ENCODE peak calls at places on chromosome 19, in four cellular contexts. C, Z, L and X are unnamed samples.

GRCh38 chr19:10289167-10289835 is 451 bp upstream of the ICAM5 start:
- DNase-seq in C (no peak), L (no peak), Z (no peak), X (peak; percentile 97)

GRCh38 chr19:37966211-37967072 is 59.4 kb downstream of the SIPA1L3 start:
- DNase-seq in Z (no peak), C (no peak), L (no peak), X (no peak)

GRCh38 chr19:2888739-2889224 is 11.9 kb upstream of the ZNF57 start:
- DNase-seq in C (no peak), L (no peak), Z (no peak), X (no peak)

GRCh38 chr19:45179063-45179847 is 671 bp downstream of the BLOC1S3 start:
- DNase-seq in C (no peak), L (no peak), Z (no peak), X (peak; percentile 67)

GRCh38 chr19:57947419-57948134 is at the start of gene ZNF256:
- DNase-seq in C (peak; percentile 73), Z (peak; percentile 96), L (peak; percentile 92), X (peak; percentile 93)

GRCh38 chr19:5889288-5889971 is 14.2 kb downstream of the NDUFA11 start:
- DNase-seq in L (no peak), Z (no peak), C (no peak), X (peak; percentile 38)

GRCh38 chr19:39342647-39343305 is 555 bp downstream of the SAMD4B start:
- DNase-seq in L (no peak), Z (no peak), C (no peak), X (no peak)

GRCh38 chr19:23772668-23773063 is 14.0 kb upstream of the ZNF681 start:
- DNase-seq in L (no peak), C (no peak), Z (no peak), X (no peak)

GRCh38 chr19:7297742-7298141 is 3.5 kb upstream of the INSR start:
- DNase-seq in C (no peak), L (no peak), Z (no peak), X (no peak)

GRCh38 chr19:2039959-2040646 is 10.9 kb downstream of the MKNK2 start:
- DNase-seq in C (no peak), L (no peak), Z (no peak), X (peak; percentile 59)

GRCh38 chr19:1183543-1184172 is 9.6 kb upstream of the SBNO2 start:
- DNase-seq in L (no peak), Z (no peak), C (no peak), X (no peak)

DNA sequence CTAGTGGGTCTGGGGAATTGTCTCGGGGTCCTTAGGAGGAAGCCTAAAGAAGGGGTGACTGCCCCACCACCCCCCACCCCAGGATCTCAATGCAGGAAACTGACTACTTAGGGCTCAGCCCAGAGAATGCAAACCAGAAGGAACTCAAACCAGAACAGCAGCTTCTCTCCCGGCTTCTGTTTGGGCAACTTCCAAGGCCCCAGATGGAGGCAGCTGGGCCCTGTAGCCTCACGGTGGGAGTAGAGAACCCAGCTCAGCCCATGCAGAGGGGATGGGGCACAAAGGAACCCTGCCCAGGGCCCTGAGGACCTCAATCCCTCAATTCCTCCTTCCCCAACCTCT is 2.3 kb downstream of the ADGRE5 start:
- DNase-seq in C (no peak), Z (peak; percentile 65), L (no peak), X (no peak)
- H3K4me1 ChIP-seq in C (peaks cover 38% of the 10 kb centered on the region), Z (peaks cover 69% of the 10 kb centered on the region), L (peaks cover 16% of the 10 kb centered on the region), X (peaks cover 12% of the 10 kb centered on the region)

GRCh38 chr19:16976471-16976870 is 50.1 kb downstream of the CPAMD8 start:
- DNase-seq in C (no peak), L (no peak), Z (no peak), X (no peak)

GRCh38 chr19:16978839-16979802 is 47.5 kb downstream of the CPAMD8 start:
- DNase-seq in C (no peak), Z (no peak), L (no peak), X (no peak)

GRCh38 chr19:16977306-16977705 is 49.3 kb downstream of the CPAMD8 start:
- DNase-seq in L (no peak), Z (no peak), C (no peak), X (no peak)

GRCh38 chr19:16978156-16978555 is 48.5 kb downstream of the CPAMD8 start:
- DNase-seq in L (no peak), C (no peak), Z (no peak), X (no peak)
- H3K4me3 ChIP-seq in L (no peak overlapping the region), C (no peak overlapping the region), Z (no peak overlapping the region), X (no peak overlapping the region)

GRCh38 chr19:18279266-18279515 is 2.2 kb downstream of the JUND start:
- DNase-seq in C (no peak), L (no peak), Z (no peak), X (no peak)
- H3K4me1 ChIP-seq in C (peaks cover 45% of the 10 kb centered on the region), L (peaks cover 13% of the 10 kb centered on the region), Z (peaks cover 75% of the 10 kb centered on the region), X (peaks cover 28% of the 10 kb centered on the region)

DNA sequence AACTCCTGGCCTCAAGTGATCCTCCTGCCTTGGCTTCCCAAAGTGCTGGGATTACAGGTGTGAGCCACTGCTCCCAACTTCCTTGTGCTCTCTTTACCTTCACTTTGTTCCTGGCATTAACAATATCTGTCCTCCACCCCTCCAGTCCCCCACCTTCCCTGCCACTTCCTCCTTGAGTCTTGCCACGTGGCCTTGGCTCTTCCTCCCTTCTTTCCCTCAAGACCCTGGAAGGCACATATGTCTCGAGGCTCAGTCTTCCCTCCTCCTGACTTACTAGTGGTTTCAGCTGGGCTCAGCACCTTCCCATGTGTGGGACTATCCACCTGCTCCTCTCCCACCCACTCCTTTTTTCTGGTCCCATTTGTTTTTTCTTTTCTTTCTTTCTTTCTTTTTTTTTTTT is 70.6 kb downstream of the IER2 start:
- DNase-seq in L (no peak), C (no peak), Z (no peak), X (no peak)
- H3K4me3 ChIP-seq in L (no peak overlapping the region), C (no peak overlapping the region), Z (no peak overlapping the region), X (no peak overlapping the region)

DNA sequence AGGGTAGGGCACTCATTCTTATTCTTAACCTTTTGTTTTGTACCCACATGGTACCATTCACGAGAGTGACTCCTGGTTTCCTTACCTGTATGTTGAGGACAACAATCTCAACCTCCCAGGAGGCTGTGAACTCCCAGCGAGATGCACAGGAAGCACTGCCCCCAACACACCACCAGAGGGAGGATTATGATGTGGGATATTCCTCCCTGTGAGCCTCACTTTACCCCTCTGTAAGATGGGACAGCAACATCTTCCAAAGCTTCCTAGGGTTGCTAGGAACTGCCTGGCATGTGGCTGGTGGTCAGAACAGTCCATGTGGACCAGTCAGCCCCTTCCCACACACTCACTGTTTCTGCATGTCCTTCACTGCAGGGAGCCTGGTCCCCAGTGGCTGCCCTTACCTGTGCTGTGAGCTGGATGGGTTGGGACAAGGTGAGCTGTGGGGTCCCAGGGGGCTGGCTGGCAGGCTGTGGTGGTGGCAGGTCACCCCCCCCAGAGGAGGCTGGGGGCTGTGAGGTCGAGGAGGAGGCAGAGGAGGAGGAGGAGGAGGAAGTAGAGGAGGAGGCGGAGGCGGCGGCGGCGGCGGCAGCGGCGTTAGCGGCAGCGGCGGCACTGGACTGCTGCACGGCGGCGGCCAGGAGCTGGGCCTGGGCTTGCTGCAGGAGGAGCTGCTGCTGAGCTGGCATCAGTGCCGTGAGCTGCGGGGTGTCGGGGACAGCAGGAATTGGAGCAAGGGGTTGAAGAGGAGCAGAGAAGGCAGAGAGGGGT is 15.8 kb downstream of the POU2F2 start:
- DNase-seq in Z (no peak), L (no peak), C (no peak), X (peak; percentile 67)
- H3K4me1 ChIP-seq in Z (peaks cover 13% of the 10 kb centered on the region), L (peaks cover 21% of the 10 kb centered on the region), C (peaks cover 12% of the 10 kb centered on the region), X (peaks cover 100% of the 10 kb centered on the region)

DNA sequence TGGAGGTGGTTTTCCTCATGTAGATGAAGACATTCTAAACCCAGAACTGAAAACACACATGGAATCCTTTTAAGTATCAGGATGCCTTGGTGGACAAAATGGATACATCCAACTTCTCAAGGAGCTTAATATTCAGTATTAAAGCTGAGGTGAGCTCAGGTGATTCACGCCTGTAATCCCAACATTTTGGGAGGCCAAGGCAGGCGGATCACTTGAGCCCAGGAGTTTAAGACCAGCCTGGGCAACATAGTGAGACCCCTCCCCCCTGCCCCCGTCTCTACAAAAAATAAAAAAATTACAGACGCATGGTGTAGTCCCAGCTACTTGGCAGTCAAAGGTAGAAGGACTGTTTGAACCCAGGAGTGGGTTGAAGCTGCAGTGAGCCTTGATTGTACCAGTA is 28.8 kb downstream of the DPRX start:
- DNase-seq in L (no peak), C (no peak), Z (no peak), X (no peak)
- H3K4me3 ChIP-seq in L (no peak overlapping the region), C (no peak overlapping the region), Z (no peak overlapping the region), X (no peak overlapping the region)

GRCh38 chr19:47508721-47509120 is 6.1 kb downstream of the NAPA start:
- DNase-seq in L (no peak), C (no peak), Z (no peak), X (no peak)

GRCh38 chr19:47507031-47507430 is 7.8 kb downstream of the NAPA start:
- DNase-seq in C (no peak), Z (no peak), L (no peak), X (no peak)

GRCh38 chr19:47505506-47505905 is 9.4 kb downstream of the NAPA start:
- DNase-seq in L (no peak), C (no peak), Z (no peak), X (no peak)

GRCh38 chr19:47507924-47508553 is 6.8 kb downstream of the NAPA start:
- DNase-seq in C (no peak), Z (no peak), L (no peak), X (no peak)

GRCh38 chr19:47506459-47506858 is 8.4 kb downstream of the NAPA start:
- DNase-seq in C (no peak), Z (no peak), L (no peak), X (no peak)
- H3K4me1 ChIP-seq in C (peaks cover 36% of the 10 kb centered on the region), Z (peaks cover 80% of the 10 kb centered on the region), L (peaks cover 13% of the 10 kb centered on the region), X (no peaks in the 10 kb centered on the region)

GRCh38 chr19:48874309-48875135 is 2.3 kb downstream of the PPP1R15A start:
- DNase-seq in L (no peak), Z (no peak), C (no peak), X (no peak)
- H3K4me3 ChIP-seq in L (no peak overlapping the region), Z (peak overlapping the region; percentile 98), C (peak overlapping the region; percentile 95), X (peak overlapping the region; percentile 95)